ENCODE peak calls at places on chromosomes 7 and 10, in five cellular contexts. One of them, this sample, is unnamed.

GRCh38 chr10:47332946-47333345 is 10.7 kb downstream of the GDF2 start:
- DNase-seq in H1: no peak
- DNase-seq in GM12878: no peak
- DNase-seq in K562: no peak
- DNase-seq in HepG2: no peak
- DNase-seq in this sample: no peak

GRCh38 chr10:16967000-16967865 is 150.0 kb upstream of the RSU1 start:
- DNase-seq in GM12878: no peak
- DNase-seq in HepG2: no peak
- DNase-seq in H1: no peak
- DNase-seq in K562: no peak
- DNase-seq in this sample: no peak

GRCh38 chr7:44637788-44638594 is 31.6 kb downstream of the OGDH start:
- DNase-seq in GM12878: peak
- DNase-seq in K562: peak
- DNase-seq in H1: peak
- DNase-seq in HepG2: no peak
- DNase-seq in this sample: no peak

GRCh38 chr10:99337261-99337905 is 8.2 kb downstream of the CNNM1 start:
- DNase-seq in GM12878: no peak
- DNase-seq in K562: no peak
- DNase-seq in H1: no peak
- DNase-seq in HepG2: no peak
- DNase-seq in this sample: no peak

GRCh38 chr10:3429651-3430050 is 257.1 kb upstream of the PITRM1 start:
- DNase-seq in H1: no peak
- DNase-seq in K562: no peak
- DNase-seq in HepG2: no peak
- DNase-seq in GM12878: no peak
- DNase-seq in this sample: no peak

GRCh38 chr10:5360318-5360915 is 4.3 kb upstream of the UCN3 start:
- DNase-seq in K562: no peak
- DNase-seq in H1: no peak
- DNase-seq in GM12878: no peak
- DNase-seq in HepG2: no peak
- DNase-seq in this sample: no peak

GRCh38 chr7:106031271-106032029 is 68.4 kb downstream of the CDHR3 start:
- DNase-seq in K562: no peak
- DNase-seq in GM12878: no peak
- DNase-seq in HepG2: no peak
- DNase-seq in H1: no peak
- DNase-seq in this sample: no peak

GRCh38 chr7:27586825-27587224 is 75.9 kb downstream of the HIBADH start:
- DNase-seq in H1: no peak
- DNase-seq in K562: no peak
- DNase-seq in GM12878: peak
- DNase-seq in HepG2: no peak
- DNase-seq in this sample: peak

GRCh38 chr10:97861351-97861750 is 11.7 kb downstream of the GOLGA7B start:
- DNase-seq in K562: no peak
- DNase-seq in HepG2: no peak
- DNase-seq in H1: no peak
- DNase-seq in GM12878: no peak
- DNase-seq in this sample: no peak

GRCh38 chr7:107115762-107116540 is 52.9 kb upstream of the HBP1 start:
- DNase-seq in HepG2: no peak
- DNase-seq in GM12878: no peak
- DNase-seq in H1: no peak
- DNase-seq in K562: no peak
- DNase-seq in this sample: no peak

GRCh38 chr10:34430685-34431084 is 384.4 kb downstream of the PARD3 start:
- DNase-seq in K562: no peak
- DNase-seq in H1: no peak
- DNase-seq in HepG2: no peak
- DNase-seq in GM12878: no peak
- DNase-seq in this sample: no peak

GRCh38 chr7:131972251-131972650 is 415.8 kb upstream of the PODXL start:
- DNase-seq in K562: no peak
- DNase-seq in GM12878: no peak
- DNase-seq in H1: no peak
- DNase-seq in HepG2: no peak
- DNase-seq in this sample: no peak

GRCh38 chr7:10429516-10429915 is 544.2 kb upstream of the PHF14 start:
- DNase-seq in K562: no peak
- DNase-seq in H1: no peak
- DNase-seq in HepG2: no peak
- DNase-seq in GM12878: no peak
- DNase-seq in this sample: no peak

GRCh38 chr10:64261676-64262075 is 740.5 kb downstream of the REEP3 start:
- DNase-seq in GM12878: no peak
- DNase-seq in K562: no peak
- DNase-seq in H1: no peak
- DNase-seq in HepG2: no peak
- DNase-seq in this sample: no peak

GRCh38 chr10:86267286-86268195 is 99.1 kb downstream of the GRID1 start:
- DNase-seq in K562: no peak
- DNase-seq in HepG2: no peak
- DNase-seq in H1: peak
- DNase-seq in GM12878: no peak
- DNase-seq in this sample: no peak

GRCh38 chr7:132836746-132837145 is 245.1 kb downstream of the CHCHD3 start:
- DNase-seq in H1: no peak
- DNase-seq in GM12878: no peak
- DNase-seq in K562: peak
- DNase-seq in HepG2: no peak
- DNase-seq in this sample: no peak

GRCh38 chr7:25849361-25850184 is 302.4 kb upstream of the NFE2L3 start:
- DNase-seq in H1: no peak
- DNase-seq in K562: peak
- DNase-seq in HepG2: peak
- DNase-seq in GM12878: no peak
- DNase-seq in this sample: no peak

GRCh38 chr7:115054478-115055122 is 132.7 kb downstream of the MDFIC start:
- DNase-seq in HepG2: no peak
- DNase-seq in GM12878: no peak
- DNase-seq in H1: no peak
- DNase-seq in K562: no peak
- DNase-seq in this sample: no peak

GRCh38 chr10:71486465-71487114 is 89.9 kb downstream of the CDH23 start:
- DNase-seq in K562: peak
- DNase-seq in GM12878: no peak
- DNase-seq in H1: peak
- DNase-seq in HepG2: peak
- DNase-seq in this sample: peak

GRCh38 chr10:114359953-114360345 is 44.4 kb downstream of the AFAP1L2 start:
- DNase-seq in K562: no peak
- DNase-seq in H1: no peak
- DNase-seq in HepG2: no peak
- DNase-seq in GM12878: no peak
- DNase-seq in this sample: no peak

GRCh38 chr10:88497878-88498277 is 85.2 kb downstream of the RNLS start:
- DNase-seq in H1: no peak
- DNase-seq in GM12878: no peak
- DNase-seq in HepG2: no peak
- DNase-seq in K562: no peak
- DNase-seq in this sample: no peak

GRCh38 chr7:18524248-18524647 is 28.7 kb downstream of the HDAC9 start:
- DNase-seq in H1: no peak
- DNase-seq in K562: no peak
- DNase-seq in GM12878: no peak
- DNase-seq in HepG2: no peak
- DNase-seq in this sample: no peak

GRCh38 chr7:18518555-18518954 is 23.0 kb downstream of the HDAC9 start:
- DNase-seq in K562: no peak
- DNase-seq in GM12878: no peak
- DNase-seq in H1: no peak
- DNase-seq in HepG2: no peak
- DNase-seq in this sample: no peak

GRCh38 chr7:18521236-18521589 is 25.7 kb downstream of the HDAC9 start:
- DNase-seq in GM12878: no peak
- DNase-seq in H1: no peak
- DNase-seq in HepG2: no peak
- DNase-seq in K562: no peak
- DNase-seq in this sample: no peak

GRCh38 chr7:18521945-18522566 is 26.5 kb downstream of the HDAC9 start:
- DNase-seq in H1: no peak
- DNase-seq in HepG2: no peak
- DNase-seq in K562: no peak
- DNase-seq in GM12878: no peak
- DNase-seq in this sample: no peak

DNA sequence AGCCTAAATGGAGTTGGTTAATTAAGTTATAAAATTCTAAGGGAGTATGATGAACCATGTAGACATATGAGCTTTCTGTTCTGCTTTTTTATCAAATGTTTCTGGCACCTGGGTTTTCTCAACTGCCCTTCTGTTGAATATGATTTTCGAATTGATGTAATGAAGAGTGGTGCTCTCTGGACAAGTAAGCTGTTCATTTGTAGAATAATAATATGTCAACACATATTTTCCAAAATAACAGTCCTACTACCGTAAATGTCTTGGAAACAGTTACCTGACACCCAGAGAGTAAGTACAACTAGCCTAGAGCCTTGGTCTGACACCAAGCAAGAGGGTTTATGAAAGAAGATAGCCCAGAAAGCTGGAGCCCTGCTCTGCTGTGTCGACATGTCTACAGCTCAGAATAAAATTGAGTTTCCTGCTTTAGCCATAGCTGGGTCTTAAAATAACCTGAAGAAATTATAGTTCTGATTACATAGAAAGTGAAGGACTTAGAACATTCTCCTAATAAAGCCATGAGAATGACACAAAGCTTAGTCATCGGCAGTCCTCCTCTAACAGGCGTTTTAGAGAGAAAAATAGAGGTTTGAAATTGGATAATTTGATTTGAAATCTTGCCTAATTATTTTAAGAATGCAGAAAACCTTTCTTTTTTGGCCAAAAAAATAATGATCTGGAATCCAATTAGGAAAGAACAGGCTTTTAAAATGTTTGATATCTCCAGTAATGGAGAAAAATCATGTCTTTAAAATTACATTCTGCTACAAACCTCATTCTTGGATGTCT is 25.1 kb downstream of the HDAC9 start:
- DNase-seq in GM12878: no peak
- DNase-seq in H1: no peak
- DNase-seq in HepG2: no peak
- DNase-seq in K562: no peak
- DNase-seq in this sample: no peak
- TF ChIP-seq SP1 in GM12878: no peak
- TF ChIP-seq SP1 in H1: no peak
- TF ChIP-seq SP1 in HepG2: no peak
- TF ChIP-seq SP1 in K562: no peak
- TF ChIP-seq SP1 in this sample: no peak

GRCh38 chr7:98240961-98241673 is 10.9 kb downstream of the TECPR1 start:
- DNase-seq in HepG2: peak
- DNase-seq in H1: peak
- DNase-seq in K562: peak
- DNase-seq in GM12878: no peak
- DNase-seq in this sample: peak
- TF ChIP-seq CREB1 in HepG2: no peak
- TF ChIP-seq CREB1 in H1: no peak
- TF ChIP-seq CREB1 in K562: no peak
- TF ChIP-seq CREB1 in GM12878: no peak
- TF ChIP-seq CREB1 in this sample: no peak

GRCh38 chr10:129095980-129096339 is 371.1 kb upstream of the MGMT start:
- DNase-seq in K562: no peak
- DNase-seq in H1: no peak
- DNase-seq in GM12878: no peak
- DNase-seq in HepG2: no peak
- DNase-seq in this sample: no peak
- TF ChIP-seq SP1 in K562: no peak
- TF ChIP-seq SP1 in H1: no peak
- TF ChIP-seq SP1 in GM12878: no peak
- TF ChIP-seq SP1 in HepG2: no peak
- TF ChIP-seq SP1 in this sample: no peak

DNA sequence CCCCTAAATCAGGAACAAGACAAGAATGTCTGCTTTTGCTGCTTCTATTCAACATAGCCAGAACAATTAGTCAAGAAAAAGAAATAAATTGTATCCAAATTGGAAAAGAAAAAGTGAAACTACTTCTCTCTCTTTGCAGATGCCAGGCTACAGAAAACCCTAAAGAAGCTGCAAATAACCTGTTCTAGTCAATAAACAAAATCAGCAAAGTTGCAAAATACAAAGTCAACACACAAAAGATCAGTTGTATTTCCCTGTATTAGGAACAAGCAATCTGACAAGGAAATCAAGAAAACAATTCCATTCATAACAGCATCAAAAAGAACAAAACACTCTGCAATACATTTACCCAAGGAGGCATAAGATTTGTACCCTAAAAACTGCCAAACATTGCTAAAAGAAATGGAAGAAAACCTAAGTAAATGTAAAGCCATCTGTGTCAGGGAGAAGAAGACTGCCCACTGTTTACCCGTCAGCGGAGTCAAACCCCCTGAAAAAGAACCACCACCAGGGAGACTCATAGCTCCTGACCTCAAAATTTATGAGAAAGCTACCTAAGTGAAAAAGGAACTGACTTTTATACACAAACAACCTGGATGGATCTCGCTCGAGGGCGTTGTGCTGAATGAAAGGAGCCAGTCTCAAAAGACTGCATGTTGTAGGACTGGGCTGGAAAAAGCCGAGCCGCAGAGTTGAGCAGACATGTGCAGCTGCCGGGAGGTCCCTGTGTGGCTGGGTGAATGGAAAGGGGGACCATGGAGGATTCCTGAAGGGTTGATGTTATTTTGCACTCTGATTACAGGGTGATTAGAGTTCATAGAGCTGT is 263.1 kb downstream of the MAD1L1 start:
- DNase-seq in HepG2: no peak
- DNase-seq in H1: no peak
- DNase-seq in GM12878: no peak
- DNase-seq in K562: no peak
- DNase-seq in this sample: no peak
- TF ChIP-seq CREB1 in HepG2: no peak
- TF ChIP-seq CREB1 in H1: no peak
- TF ChIP-seq CREB1 in GM12878: no peak
- TF ChIP-seq CREB1 in K562: no peak
- TF ChIP-seq CREB1 in this sample: no peak

DNA sequence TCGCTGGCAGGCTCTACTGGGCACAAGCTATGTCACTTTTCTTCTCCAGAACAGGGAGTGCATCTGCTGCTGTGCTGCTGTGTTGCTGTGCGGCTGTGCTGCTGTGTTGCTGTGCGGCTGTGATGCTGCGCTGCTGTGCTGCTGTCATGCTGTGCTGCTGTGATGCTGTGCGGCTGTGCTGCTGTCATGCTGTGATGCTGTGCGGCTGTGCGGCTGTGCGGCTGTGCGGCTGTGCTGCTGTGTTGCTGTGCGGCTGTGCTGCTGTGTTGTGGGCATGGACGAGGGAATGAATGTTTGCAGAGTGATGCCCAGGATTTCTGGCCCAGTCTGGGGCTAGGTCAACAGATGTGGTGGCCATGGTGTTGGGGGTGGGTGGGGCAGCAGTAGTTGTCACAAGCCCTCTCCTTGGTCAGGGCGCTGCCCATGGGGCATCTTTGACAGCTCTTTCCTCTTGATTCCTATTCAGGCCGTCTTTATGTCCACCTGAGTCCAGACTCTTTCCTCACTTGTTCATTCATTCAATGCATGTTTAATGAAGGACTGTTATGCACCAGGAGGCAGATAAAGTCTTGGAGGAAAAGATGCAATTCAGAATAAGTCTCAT is 55.6 kb downstream of the C10orf120 start:
- DNase-seq in K562: no peak
- DNase-seq in H1: no peak
- DNase-seq in HepG2: no peak
- DNase-seq in GM12878: no peak
- DNase-seq in this sample: no peak
- TF ChIP-seq SP1 in K562: no peak
- TF ChIP-seq SP1 in H1: no peak
- TF ChIP-seq SP1 in HepG2: no peak
- TF ChIP-seq SP1 in GM12878: no peak
- TF ChIP-seq SP1 in this sample: no peak